ENCODE peak calls at places on chromosomes 16 and 17, in five cellular contexts. One of them, this sample, is unnamed.

GRCh38 chr17:73645050-73645871 is 1.0 kb upstream of the SDK2 start:
- DNase-seq in neural progenitor cell: peak; percentile 94
- DNase-seq in GM23248: peak; percentile 50
- DNase-seq in hepatocyte: peak; percentile 79
- DNase-seq in HCT116: no peak
- DNase-seq in this sample: no peak

GRCh38 chr17:7263071-7263800 is 958 bp upstream of the CLDN7 start:
- DNase-seq in neural progenitor cell: peak; percentile 55
- DNase-seq in GM23248: no peak
- DNase-seq in hepatocyte: peak; percentile 88
- DNase-seq in HCT116: peak; percentile 79
- DNase-seq in this sample: no peak

GRCh38 chr17:74159226-74159840 is 44.1 kb upstream of the RPL38 start:
- DNase-seq in neural progenitor cell: no peak
- DNase-seq in GM23248: no peak
- DNase-seq in hepatocyte: no peak
- DNase-seq in HCT116: no peak
- DNase-seq in this sample: no peak

GRCh38 chr17:60481604-60482003 is 44.4 kb downstream of the APPBP2 start:
- DNase-seq in neural progenitor cell: no peak
- DNase-seq in GM23248: no peak
- DNase-seq in hepatocyte: no peak
- DNase-seq in HCT116: no peak
- DNase-seq in this sample: no peak

GRCh38 chr16:64470916-64471315 is 650.9 kb downstream of the CDH11 start:
- DNase-seq in neural progenitor cell: no peak
- DNase-seq in GM23248: peak; percentile 3
- DNase-seq in hepatocyte: no peak
- DNase-seq in HCT116: no peak
- DNase-seq in this sample: no peak

GRCh38 chr16:77967054-77968035 is 55.0 kb upstream of the CLEC3A start:
- DNase-seq in neural progenitor cell: peak; percentile 73
- DNase-seq in GM23248: no peak
- DNase-seq in hepatocyte: no peak
- DNase-seq in HCT116: no peak
- DNase-seq in this sample: no peak

GRCh38 chr17:67415291-67415690 is 38.2 kb downstream of the PITPNC1 start:
- DNase-seq in neural progenitor cell: no peak
- DNase-seq in GM23248: no peak
- DNase-seq in hepatocyte: no peak
- DNase-seq in HCT116: no peak
- DNase-seq in this sample: no peak

GRCh38 chr16:35749253-35750141 is 2290.1 kb downstream of the TP53TG3F start:
- DNase-seq in neural progenitor cell: no peak
- DNase-seq in GM23248: no peak
- DNase-seq in hepatocyte: no peak
- DNase-seq in HCT116: no peak
- DNase-seq in this sample: no peak

GRCh38 chr17:16374129-16374528 is 6.8 kb upstream of the UBB start:
- DNase-seq in neural progenitor cell: no peak
- DNase-seq in GM23248: peak; percentile 90
- DNase-seq in hepatocyte: peak; percentile 36
- DNase-seq in HCT116: no peak
- DNase-seq in this sample: no peak

GRCh38 chr17:61307905-61308886 is 91.4 kb upstream of the TBX2 start:
- DNase-seq in neural progenitor cell: no peak
- DNase-seq in GM23248: peak; percentile 98
- DNase-seq in hepatocyte: peak; percentile 75
- DNase-seq in HCT116: no peak
- DNase-seq in this sample: no peak

GRCh38 chr17:30225919-30226553 is 9.5 kb downstream of the SLC6A4 start:
- DNase-seq in neural progenitor cell: no peak
- DNase-seq in GM23248: no peak
- DNase-seq in hepatocyte: peak; percentile 62
- DNase-seq in HCT116: no peak
- DNase-seq in this sample: no peak

GRCh38 chr17:36722121-36722902 is 120.9 kb downstream of the MRM1 start:
- DNase-seq in neural progenitor cell: peak; percentile 85
- DNase-seq in GM23248: peak; percentile 42
- DNase-seq in hepatocyte: peak; percentile 71
- DNase-seq in HCT116: no peak
- DNase-seq in this sample: no peak

GRCh38 chr17:32265192-32265895 is at the start of gene RHBDL3:
- DNase-seq in neural progenitor cell: peak; percentile 67
- DNase-seq in GM23248: peak; percentile 39
- DNase-seq in hepatocyte: no peak
- DNase-seq in HCT116: no peak
- DNase-seq in this sample: peak; percentile 24

GRCh38 chr17:44607836-44608690 is 48.2 kb upstream of the MEIOC start:
- DNase-seq in neural progenitor cell: peak; percentile 79
- DNase-seq in GM23248: peak; percentile 61
- DNase-seq in hepatocyte: peak; percentile 32
- DNase-seq in HCT116: no peak
- DNase-seq in this sample: no peak

GRCh38 chr16:20899503-20900298 is 457 bp downstream of the DCUN1D3 start:
- DNase-seq in neural progenitor cell: no peak
- DNase-seq in GM23248: peak; percentile 48
- DNase-seq in hepatocyte: peak; percentile 80
- DNase-seq in HCT116: no peak
- DNase-seq in this sample: no peak

DNA sequence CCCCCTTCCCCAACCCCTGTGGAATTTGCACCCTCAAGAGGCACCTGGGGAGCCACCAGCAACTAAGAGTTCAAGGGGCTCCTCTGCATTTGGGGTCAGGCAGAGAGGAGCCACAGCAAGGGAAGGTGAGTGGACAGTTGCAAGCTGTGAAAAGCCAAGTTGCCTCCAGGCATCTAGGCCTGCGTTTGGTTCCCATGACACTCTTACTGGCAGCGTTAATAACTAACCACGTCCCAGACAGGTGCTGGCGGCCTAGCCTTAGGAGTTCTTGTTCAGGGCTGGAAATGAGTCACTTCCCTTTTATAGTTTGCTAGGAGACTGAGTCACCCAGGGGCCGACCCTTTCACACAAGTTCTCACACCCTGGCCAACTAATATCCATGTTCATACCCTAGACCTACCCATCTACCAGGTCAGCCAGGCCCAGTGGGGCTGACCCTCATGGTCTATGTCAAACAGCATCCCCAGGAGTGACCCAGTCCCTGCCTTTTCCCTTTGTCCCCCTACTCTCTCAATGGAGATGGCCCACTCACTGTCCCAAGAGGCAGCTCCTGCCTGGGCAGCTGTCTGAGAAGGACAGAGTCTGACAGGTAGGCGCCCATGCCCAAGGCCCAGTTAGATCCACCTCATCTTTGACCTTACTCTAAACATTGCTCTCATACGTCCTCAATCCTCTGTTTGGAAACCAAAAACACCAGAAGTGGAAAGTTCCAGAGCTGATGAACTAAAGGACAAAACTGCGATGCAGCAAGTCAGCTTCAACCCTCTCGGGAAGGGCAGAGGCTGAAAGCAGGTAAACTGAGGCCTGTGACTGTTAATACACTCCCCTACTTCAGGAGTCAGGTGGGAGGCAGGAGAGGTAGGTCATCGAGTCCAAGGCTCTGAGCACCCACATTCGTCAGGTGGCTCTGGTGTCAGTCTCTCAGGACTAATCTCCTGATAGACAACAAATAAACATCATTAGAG is 300.6 kb downstream of the SOX9 start:
- DNase-seq in neural progenitor cell: no peak
- DNase-seq in GM23248: peak; percentile 98
- DNase-seq in hepatocyte: peak; percentile 90
- DNase-seq in HCT116: peak; percentile 99
- DNase-seq in this sample: peak; percentile 81
- TF ChIP-seq EZH2phosphoT487 in neural progenitor cell: no peak
- TF ChIP-seq EZH2phosphoT487 in GM23248: no peak
- TF ChIP-seq EZH2phosphoT487 in hepatocyte: no peak
- TF ChIP-seq EZH2phosphoT487 in HCT116: no peak
- TF ChIP-seq EZH2phosphoT487 in this sample: no peak

GRCh38 chr16:84423416-84423837 is 55.1 kb downstream of the ATP2C2 start:
- DNase-seq in neural progenitor cell: no peak
- DNase-seq in GM23248: peak; percentile 53
- DNase-seq in hepatocyte: no peak
- DNase-seq in HCT116: peak; percentile 80
- DNase-seq in this sample: peak; percentile 31

GRCh38 chr16:84421938-84422220 is 53.5 kb downstream of the ATP2C2 start:
- DNase-seq in neural progenitor cell: no peak
- DNase-seq in GM23248: no peak
- DNase-seq in hepatocyte: no peak
- DNase-seq in HCT116: no peak
- DNase-seq in this sample: no peak

GRCh38 chr16:84427553-84427952 is 59.2 kb downstream of the ATP2C2 start:
- DNase-seq in neural progenitor cell: no peak
- DNase-seq in GM23248: no peak
- DNase-seq in hepatocyte: no peak
- DNase-seq in HCT116: no peak
- DNase-seq in this sample: no peak

GRCh38 chr16:84426804-84427203 is 58.5 kb downstream of the ATP2C2 start:
- DNase-seq in neural progenitor cell: no peak
- DNase-seq in GM23248: no peak
- DNase-seq in hepatocyte: no peak
- DNase-seq in HCT116: no peak
- DNase-seq in this sample: no peak

GRCh38 chr16:84425696-84426095 is 57.4 kb downstream of the ATP2C2 start:
- DNase-seq in neural progenitor cell: no peak
- DNase-seq in GM23248: no peak
- DNase-seq in hepatocyte: no peak
- DNase-seq in HCT116: no peak
- DNase-seq in this sample: no peak
- H3K9me3 ChIP-seq in neural progenitor cell: no peaks in the 10 kb centered on the region
- H3K9me3 ChIP-seq in GM23248: no peaks in the 10 kb centered on the region
- H3K9me3 ChIP-seq in hepatocyte: no peaks in the 10 kb centered on the region
- H3K9me3 ChIP-seq in HCT116: no peaks in the 10 kb centered on the region
- H3K9me3 ChIP-seq in this sample: no peaks in the 10 kb centered on the region

GRCh38 chr16:67249178-67249759 is 490 bp downstream of the SLC9A5 start:
- DNase-seq in neural progenitor cell: no peak
- DNase-seq in GM23248: peak; percentile 45
- DNase-seq in hepatocyte: no peak
- DNase-seq in HCT116: no peak
- DNase-seq in this sample: no peak
- TF ChIP-seq EZH2 in neural progenitor cell: no peak
- TF ChIP-seq EZH2 in GM23248: no peak
- TF ChIP-seq EZH2 in hepatocyte: no peak
- TF ChIP-seq EZH2 in HCT116: no peak
- TF ChIP-seq EZH2 in this sample: no peak

GRCh38 chr17:75468311-75468754 is 11.9 kb downstream of the TMEM94 start:
- DNase-seq in neural progenitor cell: no peak
- DNase-seq in GM23248: no peak
- DNase-seq in hepatocyte: no peak
- DNase-seq in HCT116: no peak
- DNase-seq in this sample: no peak
- TF ChIP-seq EZH2phosphoT487 in neural progenitor cell: no peak
- TF ChIP-seq EZH2phosphoT487 in GM23248: no peak
- TF ChIP-seq EZH2phosphoT487 in hepatocyte: no peak
- TF ChIP-seq EZH2phosphoT487 in HCT116: no peak
- TF ChIP-seq EZH2phosphoT487 in this sample: no peak

GRCh38 chr16:53752566-53752965 is 48.6 kb downstream of the FTO start:
- DNase-seq in neural progenitor cell: no peak
- DNase-seq in GM23248: no peak
- DNase-seq in hepatocyte: no peak
- DNase-seq in HCT116: no peak
- DNase-seq in this sample: no peak

GRCh38 chr16:53757971-53758609 is 54.1 kb downstream of the FTO start:
- DNase-seq in neural progenitor cell: no peak
- DNase-seq in GM23248: no peak
- DNase-seq in hepatocyte: no peak
- DNase-seq in HCT116: no peak
- DNase-seq in this sample: no peak

GRCh38 chr16:53753431-53753830 is 49.5 kb downstream of the FTO start:
- DNase-seq in neural progenitor cell: no peak
- DNase-seq in GM23248: no peak
- DNase-seq in hepatocyte: no peak
- DNase-seq in HCT116: no peak
- DNase-seq in this sample: no peak

GRCh38 chr16:53754938-53755910 is 51.3 kb downstream of the FTO start:
- DNase-seq in neural progenitor cell: no peak
- DNase-seq in GM23248: peak; percentile 72
- DNase-seq in hepatocyte: peak; percentile 42
- DNase-seq in HCT116: no peak
- DNase-seq in this sample: no peak

DNA sequence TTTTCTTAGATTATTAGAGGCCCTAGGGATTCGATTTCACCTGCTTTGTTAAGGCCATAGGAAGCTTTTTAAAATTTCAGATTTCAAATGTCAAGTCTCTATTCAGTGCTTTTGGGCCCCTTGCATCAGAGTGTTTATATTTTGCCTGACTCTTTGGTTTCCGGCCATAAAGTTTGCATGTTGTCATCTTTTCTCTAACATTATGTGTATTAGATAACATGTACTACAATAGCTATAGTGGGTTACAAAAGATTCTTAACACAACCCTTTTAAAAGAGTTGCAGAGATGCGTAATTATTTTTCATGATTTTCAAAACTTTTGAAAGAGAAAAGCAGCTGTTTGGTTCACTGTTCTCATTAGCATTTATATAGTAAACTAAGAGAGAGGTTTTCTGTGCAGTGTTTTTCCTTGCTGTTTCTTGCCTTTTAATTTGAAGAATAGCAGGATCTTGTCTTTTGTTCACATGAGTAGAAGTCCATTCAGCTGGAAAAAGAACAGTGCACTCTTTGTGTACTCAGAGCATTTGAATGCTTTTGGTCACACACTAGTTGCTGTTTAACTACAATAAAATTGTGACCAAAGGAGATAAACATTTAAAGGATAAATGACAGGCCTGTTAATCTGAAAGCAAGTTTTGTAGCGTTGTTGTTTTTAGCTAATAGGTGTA is 52.5 kb downstream of the FTO start:
- DNase-seq in neural progenitor cell: peak; percentile 86
- DNase-seq in GM23248: no peak
- DNase-seq in hepatocyte: no peak
- DNase-seq in HCT116: no peak
- DNase-seq in this sample: no peak
- H3K9me3 ChIP-seq in neural progenitor cell: no peaks in the 10 kb centered on the region
- H3K9me3 ChIP-seq in GM23248: no peaks in the 10 kb centered on the region
- H3K9me3 ChIP-seq in hepatocyte: no peaks in the 10 kb centered on the region
- H3K9me3 ChIP-seq in HCT116: no peaks in the 10 kb centered on the region
- H3K9me3 ChIP-seq in this sample: no peaks in the 10 kb centered on the region

DNA sequence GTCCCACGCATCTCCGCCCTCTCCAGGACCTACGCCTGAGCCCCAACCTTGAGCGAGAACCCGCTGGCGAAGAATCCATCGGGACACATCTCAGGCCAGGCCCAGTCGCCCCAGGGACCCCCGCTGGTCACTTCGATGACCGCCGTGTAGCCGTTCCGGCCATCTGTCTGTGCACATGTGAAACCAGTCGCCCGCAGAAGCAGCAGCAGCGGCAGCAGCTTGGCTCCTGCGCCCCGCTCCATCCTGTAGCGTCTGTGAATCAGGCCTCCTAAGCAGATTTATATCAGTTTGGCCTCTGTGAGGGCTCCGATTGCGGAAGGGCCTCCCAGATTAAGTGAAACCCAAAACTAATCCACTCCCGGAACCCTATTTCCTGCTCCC is at the start of gene VMO1:
- DNase-seq in neural progenitor cell: peak; percentile 45
- DNase-seq in GM23248: peak; percentile 69
- DNase-seq in hepatocyte: no peak
- DNase-seq in HCT116: no peak
- DNase-seq in this sample: no peak
- TF ChIP-seq EZH2 in neural progenitor cell: no peak
- TF ChIP-seq EZH2 in GM23248: no peak
- TF ChIP-seq EZH2 in hepatocyte: no peak
- TF ChIP-seq EZH2 in HCT116: no peak
- TF ChIP-seq EZH2 in this sample: no peak

GRCh38 chr17:54992797-54993639 is 24.5 kb downstream of the STXBP4 start:
- DNase-seq in neural progenitor cell: peak; percentile 63
- DNase-seq in GM23248: peak; percentile 69
- DNase-seq in hepatocyte: peak; percentile 75
- DNase-seq in HCT116: peak; percentile 53
- DNase-seq in this sample: peak; percentile 64
- TF ChIP-seq EZH2phosphoT487 in neural progenitor cell: no peak
- TF ChIP-seq EZH2phosphoT487 in GM23248: no peak
- TF ChIP-seq EZH2phosphoT487 in hepatocyte: no peak
- TF ChIP-seq EZH2phosphoT487 in HCT116: no peak
- TF ChIP-seq EZH2phosphoT487 in this sample: no peak